ENCODE peak calls at places on chromosomes 1 and 21, in five cellular contexts. A, Q, H, U and K are unnamed samples.

GRCh38 chr1:229625893-229626831 is at the start of the genes TAF5L and URB2:
- DNase-seq in A (peak), U (peak), H (peak), Q (peak), K (peak)

GRCh38 chr1:68111804-68112436 is 61.5 kb upstream of the DIRAS3 start:
- DNase-seq in U (no peak), A (no peak), H (peak), Q (no peak), K (peak)

GRCh38 chr1:210235363-210236053 is 2.9 kb downstream of the SERTAD4 start:
- DNase-seq in Q (no peak), A (no peak), U (no peak), H (no peak), K (no peak)

GRCh38 chr1:91650764-91651163 is 150.1 kb downstream of the CDC7 start:
- DNase-seq in A (no peak), U (no peak), Q (no peak), H (peak), K (no peak)

GRCh38 chr1:2529776-2530500 is at the start of gene HES5:
- DNase-seq in A (no peak), U (no peak), H (no peak), Q (no peak), K (no peak)

GRCh38 chr1:21121764-21122471 is 54.8 kb downstream of the EIF4G3 start:
- DNase-seq in H (no peak), A (no peak), U (no peak), Q (no peak), K (no peak)

GRCh38 chr1:186139706-186140105 is 235.3 kb downstream of the TPR start:
- DNase-seq in Q (no peak), A (no peak), H (no peak), U (no peak), K (no peak)

GRCh38 chr1:230090194-230090711 is 23.2 kb downstream of the GALNT2 start:
- DNase-seq in H (peak), Q (no peak), A (no peak), U (no peak), K (no peak)

GRCh38 chr21:28272272-28272992 is 720.2 kb downstream of the LTN1 start:
- DNase-seq in U (no peak), A (no peak), Q (no peak), H (no peak), K (no peak)

GRCh38 chr1:110872366-110872744 is 593 bp upstream of the CD53 start:
- DNase-seq in H (no peak), A (no peak), Q (no peak), U (no peak), K (no peak)

GRCh38 chr1:202697038-202697437 is 13.2 kb downstream of the SYT2 start:
- DNase-seq in H (no peak), U (no peak), A (no peak), Q (no peak), K (no peak)

GRCh38 chr1:226268421-226269124 is 40.4 kb downstream of the LIN9 start:
- DNase-seq in U (no peak), H (no peak), Q (no peak), A (no peak), K (no peak)

GRCh38 chr1:187261637-187262036 is 432.9 kb downstream of the PLA2G4A start:
- DNase-seq in Q (no peak), H (no peak), A (no peak), U (no peak), K (no peak)

GRCh38 chr1:119587328-119587727 is 60.7 kb downstream of the ZNF697 start:
- DNase-seq in U (peak), H (no peak), A (no peak), Q (no peak), K (no peak)

GRCh38 chr1:178119623-178120022 is 25.7 kb downstream of the RASAL2 start:
- DNase-seq in U (no peak), Q (no peak), H (no peak), A (no peak), K (no peak)

GRCh38 chr21:42515708-42516502 is 2.3 kb downstream of the SLC37A1 start:
- DNase-seq in Q (peak), A (no peak), H (peak), U (peak), K (no peak)

GRCh38 chr1:94926365-94926914 is 470 bp downstream of the CNN3 start:
- DNase-seq in A (no peak), H (peak), U (no peak), Q (peak), K (peak)

GRCh38 chr1:211493133-211493864 is 1.3 kb upstream of the RD3 start:
- DNase-seq in U (no peak), A (no peak), H (no peak), Q (no peak), K (no peak)

GRCh38 chr1:230165526-230165925 is 98.5 kb downstream of the GALNT2 start:
- DNase-seq in H (no peak), Q (no peak), U (no peak), A (no peak), K (no peak)

GRCh38 chr21:38741976-38742309 is 63.8 kb upstream of the ETS2 start:
- DNase-seq in Q (no peak), A (no peak), H (peak), U (no peak), K (no peak)

GRCh38 chr1:246587606-246588005 is 21.4 kb downstream of the CNST start:
- DNase-seq in Q (no peak), U (no peak), H (no peak), A (no peak), K (no peak)

GRCh38 chr1:180208264-180208663 is 21.8 kb upstream of the LHX4 start:
- DNase-seq in U (no peak), A (no peak), H (no peak), Q (no peak), K (no peak)

GRCh38 chr1:109210058-109210457 is 3.7 kb upstream of the SARS1 start:
- DNase-seq in A (no peak), U (no peak), H (no peak), Q (no peak), K (no peak)

GRCh38 chr1:39047374-39048229 is 21.5 kb downstream of the NDUFS5 start:
- DNase-seq in A (no peak), U (no peak), Q (no peak), H (peak), K (no peak)

GRCh38 chr1:210213335-210213734 is 19.3 kb upstream of the SERTAD4 start:
- DNase-seq in Q (no peak), U (no peak), H (no peak), A (no peak), K (no peak)

GRCh38 chr21:22456241-22456640 is 1458.0 kb downstream of the NCAM2 start:
- DNase-seq in H (no peak), Q (no peak), U (no peak), A (no peak), K (no peak)

GRCh38 chr21:28538987-28539622 is 453.6 kb downstream of the LTN1 start:
- DNase-seq in H (no peak), Q (no peak), A (no peak), U (no peak), K (no peak)

GRCh38 chr1:185742403-185742802 is 8.2 kb downstream of the HMCN1 start:
- DNase-seq in H (no peak), A (no peak), U (no peak), Q (no peak), K (no peak)

GRCh38 chr1:152067150-152067549 is 21.7 kb downstream of the TCHHL1 start:
- DNase-seq in A (no peak), H (no peak), Q (no peak), U (no peak), K (no peak)

GRCh38 chr1:202938287-202938925 is 11.4 kb upstream of the KLHL12 start:
- DNase-seq in H (no peak), U (no peak), A (no peak), Q (no peak), K (no peak)

GRCh38 chr1:223714849-223715709 is 2.7 kb downstream of the CAPN2 start:
- DNase-seq in U (peak), A (no peak), H (peak), Q (no peak), K (peak)

GRCh38 chr1:46798820-46799219 is at the start of gene CYP4B1:
- DNase-seq in Q (no peak), A (no peak), U (peak), H (no peak), K (no peak)

GRCh38 chr1:58695206-58695605 is 4.7 kb downstream of the MYSM1 start:
- DNase-seq in H (no peak), A (no peak), Q (no peak), U (no peak), K (no peak)

GRCh38 chr1:179822107-179822506 is 55.5 kb downstream of the TOR1AIP2 start:
- DNase-seq in Q (no peak), H (no peak), U (no peak), A (no peak), K (no peak)